ENCODE peak calls at places on chromosomes 4 and X, in nine cellular contexts. R, A, B, I, K, X, Y, Z and Q are unnamed samples. For H3K9me3, the result is how much of the 10 kb centered on the place peaks cover.

GRCh38 chr4:6769138-6769983 is 13.2 kb upstream of the KIAA0232 start:
- DNase-seq in R (no peak), A (no peak), B (no peak), I (no peak), K (no peak), X (no peak), Y (no peak), Z (peak), Q (no peak)

GRCh38 chr4:48798117-48798516 is 18.0 kb upstream of the FRYL start:
- DNase-seq in R (no peak), A (no peak), B (no peak), I (no peak), K (no peak), X (no peak), Y (no peak), Z (no peak), Q (no peak)

GRCh38 chrX:39550795-39551361 is 546.9 kb downstream of the BCOR start:
- DNase-seq in R (no peak), A (no peak), B (no peak), I (no peak), K (no peak), X (no peak), Y (peak), Z (no peak), Q (no peak)

GRCh38 chr4:149784018-149784417 is 31.6 kb downstream of the IQCM start:
- DNase-seq in R (no peak), A (no peak), B (no peak), I (no peak), K (no peak), X (no peak), Y (no peak), Z (no peak), Q (no peak)

GRCh38 chr4:181078236-181078635 is 1165.0 kb upstream of the TENM3 start:
- DNase-seq in R (no peak), A (no peak), B (no peak), I (no peak), K (no peak), X (no peak), Y (no peak), Z (no peak), Q (no peak)

GRCh38 chr4:74400395-74400794 is 35.5 kb downstream of the EREG start:
- DNase-seq in R (no peak), A (no peak), B (no peak), I (no peak), K (no peak), X (no peak), Y (no peak), Z (no peak), Q (no peak)

GRCh38 chr4:65241257-65241997 is 428.9 kb downstream of the EPHA5 start:
- DNase-seq in R (peak), A (no peak), B (no peak), I (no peak), K (no peak), X (no peak), Y (peak), Z (no peak), Q (no peak)

GRCh38 chr4:11397146-11397545 is 31.5 kb downstream of the HS3ST1 start:
- DNase-seq in R (no peak), A (peak), B (no peak), I (no peak), K (no peak), X (no peak), Y (no peak), Z (no peak), Q (no peak)

GRCh38 chr4:152499322-152499721 is 36.6 kb downstream of the FBXW7 start:
- DNase-seq in R (no peak), A (no peak), B (no peak), I (no peak), K (no peak), X (no peak), Y (no peak), Z (no peak), Q (no peak)

GRCh38 chr4:73445383-73446335 is 9.6 kb downstream of the AFP start:
- DNase-seq in R (no peak), A (no peak), B (no peak), I (no peak), K (no peak), X (no peak), Y (no peak), Z (no peak), Q (no peak)

GRCh38 chrX:69968956-69969355 is 80.8 kb downstream of the AWAT2 start:
- DNase-seq in R (no peak), A (no peak), B (no peak), I (no peak), K (no peak), X (no peak), Y (no peak), Z (no peak), Q (no peak)

GRCh38 chr4:93436000-93436626 is 392.4 kb upstream of the ATOH1 start:
- DNase-seq in R (no peak), A (no peak), B (no peak), I (no peak), K (no peak), X (no peak), Y (no peak), Z (no peak), Q (no peak)

GRCh38 chr4:189917161-189917891 is 23.3 kb upstream of the FRG1 start:
- DNase-seq in R (no peak), A (no peak), B (no peak), I (no peak), K (no peak), X (no peak), Y (no peak), Z (no peak), Q (no peak)

GRCh38 chrX:137424679-137425078 is 141.2 kb upstream of the ZIC3 start:
- DNase-seq in R (no peak), A (no peak), B (no peak), I (no peak), K (no peak), X (no peak), Y (no peak), Z (no peak), Q (no peak)

GRCh38 chrX:143873343-143873742 is 10.5 kb upstream of the UBE2NL start:
- DNase-seq in R (no peak), A (no peak), B (peak), I (no peak), K (no peak), X (no peak), Y (no peak), Z (no peak), Q (no peak)

GRCh38 chr4:128428397-128428796 is 140.8 kb upstream of the PGRMC2 start:
- DNase-seq in R (no peak), A (no peak), B (no peak), I (no peak), K (no peak), X (no peak), Y (no peak), Z (no peak), Q (no peak)

GRCh38 chr4:128424524-128425195 is 137.0 kb upstream of the PGRMC2 start:
- DNase-seq in R (no peak), A (no peak), B (no peak), I (no peak), K (peak), X (no peak), Y (no peak), Z (no peak), Q (no peak)

DNA sequence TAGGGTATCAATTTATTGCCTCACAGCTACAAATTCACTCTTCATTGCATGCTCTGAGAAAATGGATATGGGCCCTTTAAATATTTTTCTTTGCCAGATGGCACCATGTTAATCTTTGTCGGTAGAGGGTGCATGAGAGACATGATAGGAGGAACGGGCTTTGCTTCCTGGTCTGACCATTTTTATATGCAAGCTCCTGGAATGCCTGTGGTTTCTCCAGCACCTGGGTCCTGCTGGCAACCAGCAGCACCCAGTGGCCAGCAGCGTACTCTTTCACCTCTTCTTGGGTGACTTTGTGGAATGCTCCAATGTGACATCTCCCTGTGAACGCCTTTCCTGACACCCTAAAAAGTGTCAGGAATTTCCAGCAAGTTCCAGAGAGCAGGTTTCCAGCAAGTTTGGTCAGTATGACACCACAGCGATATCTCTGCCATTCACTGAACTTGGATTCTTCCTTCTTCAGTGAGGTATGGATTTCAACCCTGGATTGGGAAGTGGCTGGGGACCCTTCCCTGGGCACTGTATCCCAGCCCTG is 140.3 kb upstream of the PGRMC2 start:
- DNase-seq in R (no peak), A (peak), B (peak), I (peak), K (peak), X (no peak), Y (peak), Z (no peak), Q (no peak)
- H3K27ac ChIP-seq in R (no peak), A (peak), B (no peak), I (no peak), K (no peak), X (no peak), Y (no peak), Z (no peak), Q (no peak)

GRCh38 chr4:125254111-125254510 is 60.6 kb upstream of the FAT4 start:
- DNase-seq in R (no peak), A (no peak), B (no peak), I (no peak), K (no peak), X (no peak), Y (no peak), Z (no peak), Q (no peak)
- TF ChIP-seq EP300 in R (no peak), A (no peak), B (no peak), I (no peak), K (no peak), X (no peak), Y (no peak), Z (no peak), Q (no peak)

GRCh38 chr4:28421221-28421620 is 1560.6 kb downstream of the STIM2 start:
- DNase-seq in R (no peak), A (no peak), B (no peak), I (no peak), K (no peak), X (no peak), Y (no peak), Z (no peak), Q (no peak)
- H3K9me3 ChIP-seq in R (under half), A (under half), B (under half), I (under half), K (under half), X (under half), Y (under half), Z (under half), Q (under half)

GRCh38 chr4:87734084-87734483 is 65.3 kb upstream of the IBSP start:
- DNase-seq in R (no peak), A (no peak), B (no peak), I (no peak), K (no peak), X (no peak), Y (no peak), Z (no peak), Q (no peak)

GRCh38 chr4:87745058-87745842 is 54.1 kb upstream of the IBSP start:
- DNase-seq in R (no peak), A (no peak), B (no peak), I (no peak), K (no peak), X (no peak), Y (no peak), Z (no peak), Q (no peak)

GRCh38 chr4:87734936-87735335 is 64.4 kb upstream of the IBSP start:
- DNase-seq in R (no peak), A (no peak), B (no peak), I (no peak), K (no peak), X (no peak), Y (no peak), Z (no peak), Q (no peak)

DNA sequence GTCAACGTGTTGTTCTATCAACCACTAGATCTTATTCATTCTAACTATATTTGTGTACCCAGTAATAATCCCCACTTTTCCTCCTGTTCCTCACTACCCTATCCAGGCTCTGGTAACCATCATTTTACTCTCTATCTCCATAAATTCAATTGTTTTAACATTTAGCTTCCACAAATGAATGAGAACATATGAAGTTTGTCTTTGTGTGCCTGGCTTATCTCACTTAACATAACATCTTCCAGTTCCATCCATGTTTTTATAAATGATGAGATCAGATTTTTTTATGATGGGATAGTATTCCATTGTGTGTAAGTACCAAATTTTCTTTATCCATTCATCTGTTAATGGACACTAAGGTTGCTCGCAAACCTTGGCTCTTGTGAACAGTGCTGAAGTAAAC is 59.9 kb upstream of the IBSP start:
- DNase-seq in R (no peak), A (no peak), B (no peak), I (no peak), K (no peak), X (no peak), Y (no peak), Z (no peak), Q (no peak)
- H3K27ac ChIP-seq in R (no peak), A (no peak), B (no peak), I (no peak), K (no peak), X (no peak), Y (no peak), Z (no peak), Q (no peak)

GRCh38 chr4:38950159-38950558 is 82.0 kb downstream of the TMEM156 start:
- DNase-seq in R (no peak), A (no peak), B (no peak), I (no peak), K (no peak), X (no peak), Y (no peak), Z (no peak), Q (no peak)

GRCh38 chr4:38948551-38948950 is 80.9 kb downstream of the FAM114A1 start:
- DNase-seq in R (no peak), A (peak), B (no peak), I (peak), K (peak), X (no peak), Y (no peak), Z (peak), Q (peak)

GRCh38 chr4:38951598-38951997 is 80.6 kb downstream of the TMEM156 start:
- DNase-seq in R (no peak), A (no peak), B (no peak), I (no peak), K (no peak), X (no peak), Y (no peak), Z (no peak), Q (no peak)

GRCh38 chr4:38950734-38951133 is 81.5 kb downstream of the TMEM156 start:
- DNase-seq in R (no peak), A (no peak), B (no peak), I (no peak), K (no peak), X (no peak), Y (no peak), Z (no peak), Q (no peak)

GRCh38 chr4:38949416-38950051 is 81.9 kb downstream of the FAM114A1 start:
- DNase-seq in R (no peak), A (no peak), B (no peak), I (no peak), K (no peak), X (no peak), Y (no peak), Z (no peak), Q (no peak)
- TF ChIP-seq EP300 in R (no peak), A (no peak), B (no peak), I (no peak), K (no peak), X (no peak), Y (no peak), Z (no peak), Q (no peak)

GRCh38 chr4:99863-100262 is 24.4 kb upstream of the ZNF718 start:
- DNase-seq in R (no peak), A (peak), B (no peak), I (no peak), K (no peak), X (no peak), Y (no peak), Z (no peak), Q (no peak)
- H3K9me3 ChIP-seq in R (half or more), A (under half), B (under half), I (half or more), K (under half), X (under half), Y (under half), Z (under half), Q (under half)

DNA sequence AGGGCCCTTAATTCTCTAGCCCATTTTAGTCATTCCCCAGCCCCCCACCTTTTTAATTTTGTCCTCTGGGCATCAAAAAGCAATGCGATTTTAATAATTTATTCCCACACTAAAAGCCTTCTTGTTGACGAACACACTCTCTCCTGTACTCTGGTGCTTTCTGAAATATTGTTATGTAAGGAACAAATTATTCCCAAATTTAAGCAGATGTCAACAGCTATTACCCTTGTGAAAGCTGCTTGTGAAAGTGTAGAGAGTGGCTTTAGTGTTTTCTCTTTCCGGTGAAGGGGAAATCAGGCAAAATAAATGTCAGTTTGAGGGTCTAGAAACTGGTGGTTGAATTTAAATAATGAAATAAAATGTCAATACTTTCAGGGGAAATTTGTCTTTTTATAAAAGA is 221.2 kb upstream of the CNKSR2 start:
- DNase-seq in R (no peak), A (no peak), B (no peak), I (no peak), K (no peak), X (no peak), Y (no peak), Z (no peak), Q (no peak)
- H3K27ac ChIP-seq in R (no peak), A (no peak), B (no peak), I (no peak), K (peak), X (no peak), Y (no peak), Z (peak), Q (no peak)

DNA sequence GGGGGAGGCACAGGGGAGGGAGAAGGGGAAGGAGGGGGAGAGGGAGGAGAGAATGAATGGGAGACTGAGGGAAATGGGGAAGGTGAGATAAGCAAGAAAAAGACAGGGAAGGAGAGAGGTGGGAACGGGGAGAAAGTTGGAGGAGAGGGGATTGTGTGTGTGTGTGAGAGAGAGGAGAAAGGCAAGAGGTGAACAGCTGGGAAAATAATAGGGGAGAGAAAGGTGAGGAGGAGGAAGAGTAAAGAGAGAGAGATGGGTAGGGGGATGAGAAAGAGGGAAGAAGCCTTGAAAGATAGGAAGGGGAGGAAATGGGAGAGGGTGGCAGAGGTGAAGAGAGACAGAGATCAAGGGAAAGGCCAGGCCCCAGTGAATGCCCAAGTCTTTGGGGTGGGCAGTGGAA is 20.1 kb downstream of the BCORL1 start:
- DNase-seq in R (no peak), A (no peak), B (no peak), I (no peak), K (no peak), X (no peak), Y (no peak), Z (no peak), Q (no peak)
- TF ChIP-seq EP300 in R (no peak), A (no peak), B (no peak), I (no peak), K (no peak), X (no peak), Y (no peak), Z (no peak), Q (no peak)

GRCh38 chr4:174940002-174940401 is 21.8 kb downstream of the ADAM29 start:
- DNase-seq in R (no peak), A (no peak), B (no peak), I (no peak), K (no peak), X (no peak), Y (no peak), Z (no peak), Q (no peak)
- H3K9me3 ChIP-seq in R (under half), A (under half), B (under half), I (under half), K (under half), X (under half), Y (under half), Z (under half), Q (under half)

GRCh38 chr4:15005474-15006115 is 3.3 kb downstream of the CPEB2 start:
- DNase-seq in R (no peak), A (no peak), B (no peak), I (no peak), K (no peak), X (no peak), Y (no peak), Z (no peak), Q (no peak)
- H3K27ac ChIP-seq in R (peak), A (peak), B (peak), I (peak), K (peak), X (no peak), Y (peak), Z (peak), Q (no peak)